ENCODE peak calls at places on chromosomes 3 and 15, in nine cellular contexts. G is body of pancreas; Q is activated T-cell treated with anti-CD3 and anti-CD28 coated beads for 48 hours; K is stimulated activated CD8-positive, alpha-beta memory T cell treated with anti-CD3 and anti-CD28 coated beads, Interleukin-2, amount 100 ng/mL, for 48 hours; N is stimulated activated CD4-positive, alpha-beta T cell treated with anti-CD3 and anti-CD28 coated beads, TNF-alpha, amount 100 ng/mL, for 4 hours; Z is PC-9; X is fibroblast of mammary gland; M is omental fat pad; S is LoVo. W is an unnamed sample.

GRCh38 chr3:184556502-184557347 is 4.9 kb upstream of the EPHB3 start:
- DNase-seq in G (no peak), Q (no peak), K (no peak), N (no peak), Z (no peak), X (no peak), M (no peak), S (no peak), W (no peak)

GRCh38 chr3:14523792-14524191 is 16.4 kb downstream of the GRIP2 start:
- DNase-seq in G (no peak), Q (no peak), K (no peak), N (no peak), Z (no peak), X (peak), M (no peak), S (no peak), W (no peak)

GRCh38 chr3:194512895-194513601 is 26.2 kb upstream of the ATP13A3 start:
- DNase-seq in G (peak), Q (no peak), K (no peak), N (no peak), Z (peak), X (no peak), M (no peak), S (no peak), W (no peak)

GRCh38 chr15:100241572-100242479 is 99.9 kb downstream of the ADAMTS17 start:
- DNase-seq in G (peak), Q (no peak), K (no peak), N (no peak), Z (peak), X (peak), M (no peak), S (peak), W (no peak)

GRCh38 chr3:107309312-107309711 is 67.9 kb upstream of the CCDC54 start:
- DNase-seq in G (no peak), Q (no peak), K (no peak), N (no peak), Z (no peak), X (no peak), M (no peak), S (no peak), W (no peak)

GRCh38 chr3:114014211-114014610 is 42.1 kb downstream of the CCDC191 start:
- DNase-seq in G (peak), Q (no peak), K (no peak), N (no peak), Z (no peak), X (no peak), M (no peak), S (no peak), W (no peak)

GRCh38 chr3:140914384-140914945 is 27.2 kb upstream of the SLC25A36 start:
- DNase-seq in G (no peak), Q (no peak), K (no peak), N (no peak), Z (no peak), X (peak), M (no peak), S (no peak), W (no peak)

GRCh38 chr3:42202239-42202865 is 63.6 kb downstream of the CCK start:
- DNase-seq in G (no peak), Q (no peak), K (no peak), N (no peak), Z (no peak), X (no peak), M (no peak), S (no peak), W (no peak)

GRCh38 chr3:34683851-34684250 is 885.4 kb downstream of the PDCD6IP start:
- DNase-seq in G (peak), Q (peak), K (peak), N (no peak), Z (peak), X (peak), M (no peak), S (peak), W (no peak)

GRCh38 chr15:44066211-44066827 is 128.8 kb downstream of the FRMD5 start:
- DNase-seq in G (peak), Q (peak), K (peak), N (peak), Z (peak), X (peak), M (peak), S (peak), W (peak)

GRCh38 chr3:184611606-184612304 is 50.2 kb downstream of the EPHB3 start:
- DNase-seq in G (peak), Q (no peak), K (no peak), N (no peak), Z (no peak), X (peak), M (no peak), S (no peak), W (no peak)

GRCh38 chr3:171703144-171703543 is 107.1 kb downstream of the PLD1 start:
- DNase-seq in G (no peak), Q (no peak), K (no peak), N (no peak), Z (no peak), X (no peak), M (no peak), S (no peak), W (no peak)

GRCh38 chr3:184186184-184186901 is at the start of gene ABCF3:
- DNase-seq in G (peak), Q (no peak), K (no peak), N (no peak), Z (no peak), X (peak), M (no peak), S (no peak), W (no peak)

GRCh38 chr3:138196023-138196422 is 8.9 kb downstream of the ARMC8 start:
- DNase-seq in G (no peak), Q (no peak), K (no peak), N (no peak), Z (no peak), X (peak), M (no peak), S (no peak), W (no peak)

GRCh38 chr15:80836991-80837390 is 57.8 kb downstream of the CEMIP start:
- DNase-seq in G (no peak), Q (no peak), K (no peak), N (no peak), Z (no peak), X (no peak), M (no peak), S (no peak), W (no peak)

GRCh38 chr15:50044406-50044805 is 74.6 kb downstream of the ATP8B4 start:
- DNase-seq in G (no peak), Q (no peak), K (no peak), N (no peak), Z (no peak), X (no peak), M (no peak), S (no peak), W (no peak)

GRCh38 chr3:13700889-13701288 is 152.0 kb downstream of the FBLN2 start:
- DNase-seq in G (no peak), Q (no peak), K (no peak), N (no peak), Z (no peak), X (no peak), M (no peak), S (no peak), W (no peak)

GRCh38 chr15:92634046-92634445 is 21.5 kb downstream of the FAM174B start:
- DNase-seq in G (peak), Q (no peak), K (no peak), N (no peak), Z (no peak), X (no peak), M (no peak), S (no peak), W (no peak)

GRCh38 chr3:174243194-174243593 is 615.9 kb upstream of the NAALADL2 start:
- DNase-seq in G (no peak), Q (no peak), K (no peak), N (no peak), Z (no peak), X (peak), M (no peak), S (no peak), W (no peak)

GRCh38 chr3:100665230-100665629 is 44.1 kb upstream of the TFG start:
- DNase-seq in G (no peak), Q (peak), K (no peak), N (no peak), Z (no peak), X (no peak), M (no peak), S (no peak), W (no peak)

GRCh38 chr3:81302045-81302444 is 459.4 kb downstream of the GBE1 start:
- DNase-seq in G (peak), Q (no peak), K (no peak), N (no peak), Z (peak), X (peak), M (no peak), S (peak), W (no peak)

GRCh38 chr15:33639968-33640367 is 328.3 kb upstream of the CHRM5 start:
- DNase-seq in G (no peak), Q (no peak), K (no peak), N (no peak), Z (no peak), X (no peak), M (no peak), S (no peak), W (no peak)

GRCh38 chr3:195888311-195888761 is 20.0 kb downstream of the TNK2 start:
- DNase-seq in G (no peak), Q (no peak), K (no peak), N (no peak), Z (no peak), X (no peak), M (no peak), S (no peak), W (no peak)

GRCh38 chr15:81163961-81164800 is 30.1 kb downstream of the CFAP161 start:
- DNase-seq in G (no peak), Q (no peak), K (no peak), N (no peak), Z (no peak), X (peak), M (no peak), S (no peak), W (no peak)

GRCh38 chr15:25717116-25717755 is 145.9 kb downstream of the ATP10A start:
- DNase-seq in G (no peak), Q (no peak), K (no peak), N (no peak), Z (no peak), X (no peak), M (no peak), S (no peak), W (no peak)

GRCh38 chr3:55619186-55619808 is 132.2 kb upstream of the WNT5A start:
- DNase-seq in G (no peak), Q (no peak), K (no peak), N (no peak), Z (no peak), X (no peak), M (no peak), S (no peak), W (no peak)

GRCh38 chr3:98733778-98734281 is 29.3 kb upstream of the ST3GAL6 start:
- DNase-seq in G (peak), Q (no peak), K (no peak), N (no peak), Z (no peak), X (no peak), M (no peak), S (no peak), W (no peak)

GRCh38 chr3:124770341-124771082 is 40.3 kb downstream of the UMPS start:
- DNase-seq in G (no peak), Q (no peak), K (no peak), N (no peak), Z (no peak), X (no peak), M (no peak), S (no peak), W (no peak)

GRCh38 chr3:166560253-166560652 is 723.0 kb upstream of the BCHE start:
- DNase-seq in G (no peak), Q (no peak), K (no peak), N (no peak), Z (no peak), X (no peak), M (no peak), S (no peak), W (no peak)

GRCh38 chr15:63490345-63491034 is 13.9 kb upstream of the USP3 start:
- DNase-seq in G (no peak), Q (no peak), K (no peak), N (no peak), Z (no peak), X (no peak), M (no peak), S (no peak), W (no peak)

GRCh38 chr3:127669541-127670228 is 3.1 kb upstream of the ABTB1 start:
- DNase-seq in G (no peak), Q (no peak), K (no peak), N (no peak), Z (no peak), X (no peak), M (peak), S (no peak), W (no peak)

GRCh38 chr3:156997351-156997750 is 162.6 kb downstream of the CCNL1 start:
- DNase-seq in G (no peak), Q (no peak), K (no peak), N (no peak), Z (peak), X (peak), M (no peak), S (no peak), W (no peak)

GRCh38 chr3:99925584-99925983 is 107.9 kb downstream of the CMSS1 start:
- DNase-seq in G (peak), Q (no peak), K (no peak), N (no peak), Z (peak), X (peak), M (no peak), S (peak), W (no peak)

GRCh38 chr15:49196856-49197255 is 26.8 kb downstream of the GALK2 start:
- DNase-seq in G (no peak), Q (no peak), K (no peak), N (no peak), Z (no peak), X (no peak), M (no peak), S (no peak), W (no peak)